ENCODE peak calls at places on chromosomes 6 and 20, in five cellular contexts. C, E, G, P and O are unnamed samples.

GRCh38 chr20:61435184-61435822 is 183.2 kb downstream of the CDH4 start:
- DNase-seq in C (no peak), E (no peak), G (no peak), P (no peak), O (no peak)

GRCh38 chr20:24991897-24992419 is 593 bp downstream of the APMAP start:
- DNase-seq in C (no peak), E (peak), G (peak), P (peak), O (peak)

GRCh38 chr20:16069416-16070010 is 503.7 kb downstream of the KIF16B start:
- DNase-seq in C (no peak), E (no peak), G (no peak), P (no peak), O (no peak)

GRCh38 chr6:14983599-14984296 is 262.1 kb upstream of the JARID2 start:
- DNase-seq in C (no peak), E (no peak), G (no peak), P (no peak), O (no peak)

GRCh38 chr6:107800564-107801164 is 23.4 kb downstream of the SCML4 start:
- DNase-seq in C (no peak), E (no peak), G (no peak), P (no peak), O (no peak)

GRCh38 chr6:55578537-55579363 is at the start of gene HMGCLL1:
- DNase-seq in C (no peak), E (peak), G (no peak), P (peak), O (peak)

GRCh38 chr6:42960243-42961019 is at the start of gene GNMT:
- DNase-seq in C (no peak), E (no peak), G (peak), P (peak), O (peak)

GRCh38 chr20:10474606-10475184 is 39.6 kb downstream of the SLX4IP start:
- DNase-seq in C (peak), E (no peak), G (no peak), P (no peak), O (peak)

GRCh38 chr6:146210406-146211068 is 181.7 kb downstream of the GRM1 start:
- DNase-seq in C (no peak), E (no peak), G (no peak), P (no peak), O (no peak)

GRCh38 chr6:135114355-135115145 is 59.9 kb upstream of the HBS1L start:
- DNase-seq in C (no peak), E (no peak), G (no peak), P (no peak), O (no peak)

GRCh38 chr6:118872726-118873125 is 21.2 kb upstream of the ASF1A start:
- DNase-seq in C (no peak), E (no peak), G (no peak), P (no peak), O (no peak)

GRCh38 chr6:20800653-20801052 is 266.4 kb downstream of the CDKAL1 start:
- DNase-seq in C (no peak), E (no peak), G (no peak), P (no peak), O (no peak)

GRCh38 chr6:31546339-31546961 is at the start of gene ATP6V1G2:
- DNase-seq in C (peak), E (peak), G (peak), P (peak), O (peak)

GRCh38 chr6:133286765-133287164 is 45.6 kb downstream of the EYA4 start:
- DNase-seq in C (no peak), E (no peak), G (no peak), P (no peak), O (no peak)

GRCh38 chr20:3156811-3157619 is 2.6 kb downstream of the FASTKD5 start:
- DNase-seq in C (no peak), E (no peak), G (no peak), P (no peak), O (no peak)

GRCh38 chr20:60255866-60256265 is 297.6 kb downstream of the CDH26 start:
- DNase-seq in C (no peak), E (no peak), G (no peak), P (no peak), O (no peak)

GRCh38 chr6:84417261-84417660 is 189.8 kb upstream of the CEP162 start:
- DNase-seq in C (no peak), E (no peak), G (no peak), P (no peak), O (no peak)

GRCh38 chr20:32753731-32754130 is 8.5 kb upstream of the DNMT3B start:
- DNase-seq in C (no peak), E (no peak), G (no peak), P (no peak), O (no peak)

GRCh38 chr6:46983007-46983411 is 59.1 kb downstream of the ADGRF1 start:
- DNase-seq in C (no peak), E (peak), G (no peak), P (no peak), O (no peak)

GRCh38 chr6:126188271-126188909 is 151.5 kb upstream of the CENPW start:
- DNase-seq in C (no peak), E (no peak), G (no peak), P (no peak), O (no peak)

GRCh38 chr6:25017932-25018581 is 82.3 kb upstream of the RIPOR2 start:
- DNase-seq in C (peak), E (no peak), G (peak), P (peak), O (no peak)

GRCh38 chr6:27791182-27791939 is 120.8 kb downstream of the OR2B2 start:
- DNase-seq in C (peak), E (peak), G (peak), P (peak), O (peak)

GRCh38 chr20:40536866-40537265 is 152.2 kb downstream of the MAFB start:
- DNase-seq in C (no peak), E (no peak), G (no peak), P (no peak), O (no peak)

GRCh38 chr6:95249176-95249575 is 328.2 kb upstream of the MANEA start:
- DNase-seq in C (no peak), E (no peak), G (no peak), P (no peak), O (no peak)

GRCh38 chr6:41584668-41585205 is 38.6 kb downstream of the FOXP4 start:
- DNase-seq in C (no peak), E (no peak), G (peak), P (peak), O (no peak)

GRCh38 chr6:144286503-144287393 is 1.6 kb downstream of the UTRN start:
- DNase-seq in C (peak), E (peak), G (peak), P (peak), O (peak)

GRCh38 chr6:138454976-138455706 is 44.2 kb downstream of the NHSL1 start:
- DNase-seq in C (no peak), E (peak), G (peak), P (peak), O (no peak)

GRCh38 chr6:81909162-81909561 is 156.7 kb upstream of the TENT5A start:
- DNase-seq in C (no peak), E (no peak), G (no peak), P (no peak), O (no peak)

GRCh38 chr6:16762547-16763477 is 1.6 kb upstream of the ATXN1 start:
- DNase-seq in C (no peak), E (peak), G (peak), P (peak), O (peak)

GRCh38 chr6:142686719-142686996 is 258.3 kb downstream of the HIVEP2 start:
- DNase-seq in C (no peak), E (no peak), G (no peak), P (no peak), O (no peak)

GRCh38 chr20:63330084-63330760 is 30.9 kb downstream of the CHRNA4 start:
- DNase-seq in C (no peak), E (no peak), G (no peak), P (no peak), O (no peak)

DNA sequence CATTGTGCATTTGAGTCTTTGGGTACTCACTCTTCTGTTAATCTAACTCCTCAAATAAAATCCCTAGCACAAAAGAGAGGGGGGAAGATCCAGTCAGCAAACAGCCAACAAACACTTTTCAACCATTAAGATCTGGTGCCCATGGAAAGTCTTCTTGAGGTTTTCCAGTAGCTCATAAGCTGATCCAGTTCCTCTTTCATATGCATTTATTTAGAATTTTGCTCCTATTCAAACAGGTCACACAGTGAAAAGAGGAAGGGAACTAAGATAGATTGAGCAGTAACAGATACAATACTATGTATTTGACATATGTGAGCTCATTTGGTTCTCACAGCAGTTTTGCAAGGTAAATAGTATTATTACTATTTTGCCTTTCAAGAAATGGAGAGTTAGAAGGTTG is 38.6 kb downstream of the HLA-DPB1 start:
- DNase-seq in C (no peak), E (no peak), G (no peak), P (no peak), O (no peak)
- TF ChIP-seq EP300 in C (no peak), E (no peak), G (no peak), P (no peak), O (no peak)

GRCh38 chr6:112398686-112399085 is 51.6 kb downstream of the RFPL4B start:
- DNase-seq in C (no peak), E (no peak), G (no peak), P (no peak), O (no peak)
- TF ChIP-seq EP300 in C (no peak), E (no peak), G (no peak), P (no peak), O (no peak)

GRCh38 chr6:127581576-127581975 is 4.6 kb downstream of the C6orf58 start:
- DNase-seq in C (no peak), E (no peak), G (no peak), P (no peak), O (no peak)

GRCh38 chr6:127578900-127579299 is 1.9 kb downstream of the C6orf58 start:
- DNase-seq in C (no peak), E (no peak), G (no peak), P (no peak), O (no peak)

GRCh38 chr6:127576874-127577273 is at the start of gene C6orf58:
- DNase-seq in C (no peak), E (no peak), G (no peak), P (no peak), O (no peak)
- TF ChIP-seq EP300 in C (no peak), E (no peak), G (no peak), P (no peak), O (no peak)

DNA sequence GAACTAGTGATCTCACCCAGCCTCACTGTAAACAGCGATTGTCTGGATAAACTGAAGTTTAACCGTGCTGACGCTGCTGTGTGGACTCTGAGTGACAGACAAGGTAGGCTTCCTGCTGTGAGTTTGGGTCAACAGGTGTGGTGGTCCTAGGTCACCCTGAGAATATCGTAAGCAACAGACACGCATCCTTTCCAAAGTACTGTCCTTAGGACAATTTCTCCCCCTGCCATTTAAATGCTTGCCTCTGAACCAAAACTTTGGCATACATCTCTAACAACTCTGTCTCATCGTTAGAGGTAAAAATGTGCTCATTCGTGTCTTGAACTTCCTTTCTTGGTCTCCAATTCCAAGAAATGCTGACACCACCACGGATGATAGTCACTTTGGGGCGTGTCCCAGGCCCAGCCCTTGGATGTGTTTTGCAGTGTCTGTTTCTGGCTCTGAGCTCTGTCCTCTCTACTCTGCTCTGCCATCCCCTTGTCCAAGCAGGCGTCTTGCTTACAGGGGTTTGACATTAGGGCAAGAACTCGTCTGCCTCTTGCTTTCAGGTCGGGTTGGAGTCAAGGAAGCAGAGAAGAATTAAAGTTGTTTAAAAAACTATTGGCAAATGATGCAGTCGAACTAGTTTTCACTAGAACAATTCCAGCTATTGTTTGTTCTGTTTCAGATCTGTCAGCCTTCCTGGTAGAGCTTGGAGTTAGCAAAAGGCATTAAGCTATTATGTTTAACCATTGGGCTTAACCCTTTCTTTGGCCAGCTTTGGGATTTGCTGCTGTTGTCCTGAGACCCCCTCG is 95.6 kb downstream of the EYA2 start:
- DNase-seq in C (no peak), E (no peak), G (no peak), P (peak), O (no peak)
- TF ChIP-seq EP300 in C (no peak), E (no peak), G (no peak), P (no peak), O (no peak)

DNA sequence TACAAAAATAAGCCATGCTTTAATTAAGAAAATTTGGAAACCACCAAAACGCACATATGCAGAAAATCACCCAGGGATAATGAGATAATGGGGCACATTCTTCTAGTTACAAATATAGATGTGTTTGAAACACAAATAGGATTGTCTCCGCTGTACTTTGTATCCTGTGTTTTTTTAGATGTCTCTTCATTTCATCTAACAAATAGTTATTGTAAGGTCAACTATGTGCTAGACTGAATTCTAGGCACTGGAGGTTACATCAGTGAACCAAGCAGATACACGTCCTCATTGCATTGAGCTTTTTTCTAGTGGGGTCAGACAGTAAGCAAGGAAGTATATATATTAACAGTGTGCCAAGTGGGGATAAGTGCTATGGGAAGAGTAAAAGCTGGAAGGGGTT is 152.0 kb downstream of the ZDHHC14 start:
- DNase-seq in C (no peak), E (no peak), G (no peak), P (no peak), O (no peak)
- TF ChIP-seq EP300 in C (no peak), E (no peak), G (no peak), P (no peak), O (no peak)

GRCh38 chr20:47493175-47493953 is 8.3 kb upstream of the NCOA3 start:
- DNase-seq in C (peak), E (peak), G (peak), P (peak), O (peak)
- TF ChIP-seq EP300 in C (peak), E (no peak), G (no peak), P (no peak), O (no peak)

GRCh38 chr6:88459224-88459623 is 293.1 kb upstream of the CNR1 start:
- DNase-seq in C (no peak), E (no peak), G (no peak), P (no peak), O (no peak)
- TF ChIP-seq EP300 in C (no peak), E (no peak), G (no peak), P (no peak), O (no peak)

GRCh38 chr6:26501482-26501986 is 1.4 kb downstream of the BTN1A1 start:
- DNase-seq in C (no peak), E (no peak), G (peak), P (peak), O (peak)

GRCh38 chr6:26500102-26500501 is at the start of gene BTN1A1:
- DNase-seq in C (no peak), E (no peak), G (no peak), P (no peak), O (no peak)

GRCh38 chr6:26507658-26508057 is 7.6 kb downstream of the BTN1A1 start:
- DNase-seq in C (no peak), E (no peak), G (no peak), P (no peak), O (no peak)

GRCh38 chr6:26497610-26498009 is 2.5 kb upstream of the BTN1A1 start:
- DNase-seq in C (no peak), E (no peak), G (no peak), P (no peak), O (no peak)

DNA sequence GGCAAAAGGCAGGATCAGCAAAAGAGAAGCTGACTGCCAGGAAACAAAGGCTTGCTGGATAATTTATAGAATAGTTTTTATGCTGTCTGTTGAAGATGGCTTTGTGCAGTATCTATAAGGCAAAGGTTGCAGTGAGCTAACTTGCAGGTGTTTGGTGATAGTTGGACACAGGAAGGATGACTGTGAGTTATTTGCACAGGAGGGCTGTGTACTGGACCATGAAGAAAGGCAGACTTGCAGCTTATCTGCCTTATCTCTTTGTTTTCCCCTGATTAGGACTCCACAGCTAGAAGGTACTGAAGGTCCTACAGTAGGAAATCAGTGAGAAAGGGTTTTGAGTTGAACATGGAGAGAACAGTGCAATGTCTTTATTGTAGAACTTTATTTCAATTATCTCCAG is 2.1 kb downstream of the BTN1A1 start:
- DNase-seq in C (no peak), E (no peak), G (no peak), P (no peak), O (no peak)
- TF ChIP-seq EP300 in C (no peak), E (no peak), G (no peak), P (no peak), O (no peak)